ENCODE peak calls at places on chromosomes 1 and 21, in eight cellular contexts. W is left lobe of liver; A is activated CD4-positive, alpha-beta T cell treated with anti-CD3 and anti-CD28 coated beads for 24 hours; O is B cell; N is sciatic nerve; X is globus pallidus; C is amygdala; I is activated CD8-positive, alpha-beta memory T cell treated with anti-CD3 and anti-CD28 coated beads for 1 hour. H is an unnamed sample.

GRCh38 chr1:244989813-244990212 is 125.5 kb upstream of the HNRNPU start:
- DNase-seq in W (no peak), A (no peak), O (no peak), N (no peak), X (no peak), C (no peak), I (no peak), H (no peak)

GRCh38 chr1:222286039-222286438 is 261.9 kb downstream of the HHIPL2 start:
- DNase-seq in W (no peak), A (no peak), O (no peak), N (no peak), X (no peak), C (no peak), I (no peak), H (no peak)

GRCh38 chr1:55382699-55383377 is 167.7 kb upstream of the USP24 start:
- DNase-seq in W (no peak), A (no peak), O (no peak), N (no peak), X (no peak), C (no peak), I (no peak), H (no peak)

GRCh38 chr21:42637602-42638041 is 15.8 kb upstream of the PDE9A start:
- DNase-seq in W (no peak), A (no peak), O (no peak), N (no peak), X (no peak), C (no peak), I (no peak), H (no peak)

GRCh38 chr21:41029573-41029972 is 138.4 kb upstream of the BACE2 start:
- DNase-seq in W (no peak), A (no peak), O (no peak), N (no peak), X (no peak), C (no peak), I (no peak), H (no peak)

GRCh38 chr1:109892476-109893368 is 17.9 kb upstream of the CSF1 start:
- DNase-seq in W (no peak), A (no peak), O (no peak), N (no peak), X (no peak), C (no peak), I (no peak), H (no peak)

GRCh38 chr1:229653420-229653819 is 27.4 kb downstream of the URB2 start:
- DNase-seq in W (no peak), A (no peak), O (no peak), N (no peak), X (no peak), C (no peak), I (no peak), H (no peak)

GRCh38 chr1:226967665-226968064 is 27.6 kb downstream of the COQ8A start:
- DNase-seq in W (peak), A (no peak), O (no peak), N (no peak), X (no peak), C (no peak), I (no peak), H (no peak)

GRCh38 chr1:95309031-95309459 is 75.0 kb downstream of the RWDD3 start:
- DNase-seq in W (no peak), A (no peak), O (no peak), N (no peak), X (peak), C (peak), I (no peak), H (peak)

GRCh38 chr1:32924881-32925344 is 23.7 kb upstream of the TMEM54 start:
- DNase-seq in W (no peak), A (no peak), O (peak), N (no peak), X (no peak), C (no peak), I (no peak), H (no peak)

GRCh38 chr1:227779021-227779441 is 36.4 kb upstream of the PRSS38 start:
- DNase-seq in W (no peak), A (no peak), O (no peak), N (peak), X (no peak), C (no peak), I (no peak), H (no peak)

GRCh38 chr1:99119193-99119592 is 114.5 kb upstream of the PLPPR5 start:
- DNase-seq in W (no peak), A (no peak), O (no peak), N (no peak), X (peak), C (peak), I (no peak), H (peak)

GRCh38 chr1:224783006-224783651 is 146.3 kb upstream of the DNAH14 start:
- DNase-seq in W (no peak), A (no peak), O (no peak), N (no peak), X (no peak), C (no peak), I (no peak), H (no peak)

GRCh38 chr21:28684351-28684750 is 308.3 kb downstream of the LTN1 start:
- DNase-seq in W (no peak), A (no peak), O (no peak), N (no peak), X (no peak), C (no peak), I (no peak), H (no peak)

GRCh38 chr1:110615548-110616130 is 9.5 kb upstream of the KCNA2 start:
- DNase-seq in W (peak), A (peak), O (peak), N (peak), X (peak), C (peak), I (no peak), H (peak)

GRCh38 chr21:34857874-34858273 is 189.1 kb downstream of the CLIC6 start:
- DNase-seq in W (no peak), A (no peak), O (no peak), N (no peak), X (no peak), C (no peak), I (no peak), H (no peak)

GRCh38 chr1:79982218-79982617 is 975.7 kb upstream of the ADGRL4 start:
- DNase-seq in W (no peak), A (no peak), O (no peak), N (peak), X (peak), C (peak), I (no peak), H (peak)

GRCh38 chr1:86778510-86779218 is 74.3 kb downstream of the SH3GLB1 start:
- DNase-seq in W (no peak), A (no peak), O (no peak), N (no peak), X (no peak), C (no peak), I (no peak), H (no peak)

GRCh38 chr1:25022361-25023189 is 92.5 kb upstream of the RUNX3 start:
- DNase-seq in W (peak), A (peak), O (peak), N (peak), X (peak), C (peak), I (peak), H (peak)

GRCh38 chr1:157084720-157085119 is 14.9 kb downstream of the ETV3L start:
- DNase-seq in W (peak), A (no peak), O (no peak), N (no peak), X (no peak), C (no peak), I (no peak), H (no peak)

GRCh38 chr21:27648560-27648959 is 681.7 kb upstream of the ADAMTS5 start:
- DNase-seq in W (no peak), A (no peak), O (no peak), N (no peak), X (no peak), C (no peak), I (no peak), H (no peak)

GRCh38 chr1:154571964-154572288 is 4.3 kb downstream of the CHRNB2 start:
- DNase-seq in W (no peak), A (no peak), O (no peak), N (no peak), X (no peak), C (no peak), I (no peak), H (no peak)

GRCh38 chr1:201164645-201165044 is 10.4 kb upstream of the TMEM9 start:
- DNase-seq in W (no peak), A (no peak), O (no peak), N (no peak), X (no peak), C (no peak), I (no peak), H (no peak)

GRCh38 chr1:159798893-159799292 is 3.3 kb upstream of the FCRL6 start:
- DNase-seq in W (peak), A (no peak), O (peak), N (peak), X (peak), C (no peak), I (no peak), H (peak)

GRCh38 chr1:13710097-13710496 is 10.1 kb downstream of the PRDM2 start:
- DNase-seq in W (no peak), A (no peak), O (no peak), N (no peak), X (no peak), C (no peak), I (no peak), H (no peak)

GRCh38 chr1:58874757-58875755 is 91.2 kb upstream of the JUN start:
- DNase-seq in W (no peak), A (no peak), O (no peak), N (peak), X (peak), C (peak), I (no peak), H (peak)

GRCh38 chr1:150967936-150968335 is 6.7 kb downstream of the CERS2 start:
- DNase-seq in W (no peak), A (no peak), O (no peak), N (no peak), X (no peak), C (no peak), I (no peak), H (no peak)

GRCh38 chr1:5745776-5746610 is 246.2 kb downstream of the NPHP4 start:
- DNase-seq in W (peak), A (peak), O (peak), N (peak), X (peak), C (peak), I (peak), H (peak)

GRCh38 chr21:45161039-45161945 is 86.9 kb downstream of the ADARB1 start:
- DNase-seq in W (no peak), A (no peak), O (no peak), N (no peak), X (no peak), C (no peak), I (no peak), H (no peak)

GRCh38 chr1:59541891-59542290 is 245.0 kb downstream of the FGGY start:
- DNase-seq in W (no peak), A (no peak), O (no peak), N (no peak), X (no peak), C (no peak), I (no peak), H (no peak)

GRCh38 chr1:29399465-29399864 is 163.1 kb downstream of the PTPRU start:
- DNase-seq in W (no peak), A (no peak), O (no peak), N (no peak), X (no peak), C (no peak), I (no peak), H (no peak)